ENCODE peak calls at places on chromosomes 13 and 19, in four cellular contexts. V is HepG2, Q is H1, Z is GM12878. X is an unnamed sample.
A peak's percentile ranks its signal among the peaks of the same experiment; 100 is the strongest.

GRCh38 chr13:111143875-111144540 is 28.9 kb downstream of the ARHGEF7 start:
- DNase-seq in V (no peak), Q (no peak), Z (no peak), X (no peak)

GRCh38 chr19:8052464-8052859 is at the start of gene CCL25:
- DNase-seq in V (no peak), Q (no peak), Z (no peak), X (no peak)

GRCh38 chr13:29693297-29693945 is 97.9 kb upstream of the SLC7A1 start:
- DNase-seq in V (no peak), Q (no peak), Z (no peak), X (no peak)

GRCh38 chr19:10091370-10091687 is 5.2 kb downstream of the SHFL start:
- DNase-seq in V (no peak), Q (no peak), Z (no peak), X (no peak)

GRCh38 chr19:8877854-8878705 is 45.9 kb downstream of the MBD3L1 start:
- DNase-seq in V (no peak), Q (no peak), Z (no peak), X (peak; percentile 63)

GRCh38 chr13:99608345-99608744 is 107.1 kb downstream of the TM9SF2 start:
- DNase-seq in V (no peak), Q (no peak), Z (no peak), X (no peak)

GRCh38 chr13:72820156-72820897 is 38.4 kb downstream of the PIBF1 start:
- DNase-seq in V (no peak), Q (no peak), Z (no peak), X (no peak)

GRCh38 chr19:13718733-13719132 is 45.6 kb upstream of the MRI1 start:
- DNase-seq in V (no peak), Q (peak; percentile 29), Z (no peak), X (peak; percentile 54)

GRCh38 chr19:16143399-16144215 is at the start of gene HSH2D:
- DNase-seq in V (peak; percentile 45), Q (peak; percentile 63), Z (peak; percentile 90), X (no peak)

GRCh38 chr19:40055832-40056504 is at the start of gene ZNF780B:
- DNase-seq in V (peak; percentile 68), Q (peak; percentile 5), Z (peak; percentile 36), X (peak; percentile 20)

GRCh38 chr19:14078406-14078805 is 5.8 kb downstream of the MISP3 start:
- DNase-seq in V (no peak), Q (no peak), Z (no peak), X (no peak)

GRCh38 chr13:110185696-110186095 is 121.3 kb downstream of the COL4A1 start:
- DNase-seq in V (no peak), Q (no peak), Z (no peak), X (no peak)

GRCh38 chr13:20294497-20294896 is 62.4 kb upstream of the GJB6 start:
- DNase-seq in V (no peak), Q (no peak), Z (no peak), X (no peak)

GRCh38 chr19:42287826-42288107 is 14.2 kb upstream of the PRR19 start:
- DNase-seq in V (no peak), Q (no peak), Z (no peak), X (no peak)

GRCh38 chr13:36163809-36164308 is 32.7 kb upstream of the DCLK1 start:
- DNase-seq in V (no peak), Q (no peak), Z (no peak), X (no peak)

GRCh38 chr13:98681017-98681416 is 71.5 kb downstream of the SLC15A1 start:
- DNase-seq in V (no peak), Q (no peak), Z (no peak), X (no peak)

GRCh38 chr19:16113727-16114126 is 2.0 kb downstream of the RAB8A start:
- DNase-seq in V (no peak), Q (no peak), Z (no peak), X (no peak)

GRCh38 chr13:112744306-112745021 is 54.6 kb downstream of the ATP11A start:
- DNase-seq in V (no peak), Q (no peak), Z (no peak), X (no peak)

GRCh38 chr19:29449371-29449770 is 76.4 kb upstream of the VSTM2B start:
- DNase-seq in V (no peak), Q (no peak), Z (no peak), X (no peak)

GRCh38 chr13:74040200-74040599 is 94.0 kb downstream of the KLF12 start:
- DNase-seq in V (peak; percentile 49), Q (peak; percentile 58), Z (no peak), X (peak; percentile 65)

GRCh38 chr19:41263042-41263849 is 926 bp upstream of the HNRNPUL1 start:
- DNase-seq in V (peak; percentile 35), Q (no peak), Z (peak; percentile 42), X (no peak)

GRCh38 chr19:7669641-7670040 is 792 bp downstream of the RETN start:
- DNase-seq in V (no peak), Q (no peak), Z (no peak), X (no peak)

GRCh38 chr13:49086711-49087110 is 111.0 kb downstream of the FNDC3A start:
- DNase-seq in V (no peak), Q (no peak), Z (no peak), X (no peak)

GRCh38 chr19:48681127-48681470 is 8.3 kb upstream of the NTN5 start:
- DNase-seq in V (no peak), Q (no peak), Z (no peak), X (no peak)

GRCh38 chr13:113981201-113981605 is 7.3 kb upstream of the C13orf46 start:
- DNase-seq in V (no peak), Q (no peak), Z (no peak), X (no peak)

GRCh38 chr13:62084728-62085127 is 669.1 kb upstream of the PCDH20 start:
- DNase-seq in V (no peak), Q (no peak), Z (no peak), X (no peak)

GRCh38 chr19:1511318-1511988 is 1.4 kb downstream of the ADAMTSL5 start:
- DNase-seq in V (no peak), Q (no peak), Z (no peak), X (no peak)

GRCh38 chr13:50414640-50415039 is 399.4 kb downstream of the KCNRG start:
- DNase-seq in V (no peak), Q (no peak), Z (no peak), X (no peak)

GRCh38 chr13:50412046-50412617 is 396.9 kb downstream of the KCNRG start:
- DNase-seq in V (no peak), Q (no peak), Z (no peak), X (no peak)

GRCh38 chr13:50408068-50408467 is 392.8 kb downstream of the KCNRG start:
- DNase-seq in V (no peak), Q (no peak), Z (no peak), X (no peak)

GRCh38 chr13:50409186-50409585 is 393.9 kb downstream of the KCNRG start:
- DNase-seq in V (no peak), Q (no peak), Z (no peak), X (no peak)

GRCh38 chr13:50410921-50411712 is 395.9 kb downstream of the KCNRG start:
- DNase-seq in V (peak; percentile 22), Q (no peak), Z (no peak), X (no peak)
- TF ChIP-seq ZNF274 in V (no peak), Q (no peak), Z (no peak), X (no peak)

GRCh38 chr13:26051231-26052135 is at the start of gene SHISA2:
- DNase-seq in V (no peak), Q (peak; percentile 43), Z (no peak), X (no peak)
- TF ChIP-seq SUZ12 in V (no peak), Q (peak; percentile 46), Z (no peak), X (no peak)

GRCh38 chr19:46082728-46083050 is 41.8 kb downstream of the IGFL3 start:
- DNase-seq in V (no peak), Q (no peak), Z (no peak), X (no peak)
- H3K4me3 ChIP-seq in V (no peak overlapping the region), Q (no peak overlapping the region), Z (no peak overlapping the region), X (no peak overlapping the region)

GRCh38 chr13:80553041-80553440 is 212.1 kb upstream of the SPRY2 start:
- DNase-seq in V (no peak), Q (no peak), Z (no peak), X (no peak)

GRCh38 chr13:80547885-80548284 is 207.0 kb upstream of the SPRY2 start:
- DNase-seq in V (no peak), Q (no peak), Z (no peak), X (no peak)

GRCh38 chr13:80550856-80551532 is 210.1 kb upstream of the SPRY2 start:
- DNase-seq in V (no peak), Q (no peak), Z (no peak), X (no peak)

GRCh38 chr13:80551650-80552497 is 210.9 kb upstream of the SPRY2 start:
- DNase-seq in V (no peak), Q (no peak), Z (no peak), X (no peak)

GRCh38 chr13:80547341-80547740 is 206.4 kb upstream of the SPRY2 start:
- DNase-seq in V (no peak), Q (no peak), Z (no peak), X (no peak)
- TF ChIP-seq ZNF274 in V (no peak), Q (no peak), Z (no peak), X (no peak)

GRCh38 chr13:28659611-28659970 is 661 bp downstream of the POMP start:
- DNase-seq in V (no peak), Q (no peak), Z (no peak), X (no peak)
- TF ChIP-seq SUZ12 in V (no peak), Q (no peak), Z (no peak), X (no peak)